ENCODE peak calls at places on chromosome 19, in four cellular contexts. B, A, L and C are unnamed samples.
A peak's percentile ranks its signal among the peaks of the same experiment; 100 is the strongest.

GRCh38 chr19:27870293-27870692 is 1342.7 kb downstream of the UQCRFS1 start:
- DNase-seq in B (no peak), A (no peak), L (no peak), C (no peak)

GRCh38 chr19:12255372-12255771 is 39.3 kb downstream of the ZNF44 start:
- DNase-seq in B (no peak), L (no peak), A (no peak), C (no peak)

GRCh38 chr19:51246153-51246552 is 4.7 kb upstream of the SIGLECL1 start:
- DNase-seq in B (no peak), A (no peak), L (peak; percentile 37), C (no peak)

GRCh38 chr19:19460761-19461265 is 54.5 kb downstream of the TSSK6 start:
- DNase-seq in L (peak; percentile 70), B (no peak), A (no peak), C (peak; percentile 48)

GRCh38 chr19:13429563-13429962 is 76.7 kb downstream of the CACNA1A start:
- DNase-seq in B (no peak), L (no peak), A (no peak), C (no peak)

GRCh38 chr19:4575267-4575793 is 15.8 kb upstream of the SEMA6B start:
- DNase-seq in L (no peak), A (peak; percentile 35), B (no peak), C (no peak)

GRCh38 chr19:45419396-45419795 is 4.3 kb downstream of the ERCC1 start:
- DNase-seq in B (peak; percentile 55), L (peak; percentile 39), A (no peak), C (no peak)

GRCh38 chr19:1874554-1875185 is 10.6 kb downstream of the ABHD17A start:
- DNase-seq in L (no peak), A (no peak), B (no peak), C (no peak)

GRCh38 chr19:5148794-5149190 is 179.9 kb downstream of the KDM4B start:
- DNase-seq in L (no peak), B (no peak), A (no peak), C (no peak)

GRCh38 chr19:39406656-39407393 is at the start of gene ZFP36:
- DNase-seq in B (peak; percentile 91), L (peak; percentile 91), A (peak; percentile 91), C (peak; percentile 95)

GRCh38 chr19:18768046-18768771 is 22.9 kb downstream of the COMP start:
- DNase-seq in A (no peak), B (no peak), L (no peak), C (no peak)

GRCh38 chr19:7788178-7788932 is 25.3 kb downstream of the CLEC4M start:
- DNase-seq in A (no peak), B (no peak), L (no peak), C (no peak)

GRCh38 chr19:36115453-36116343 is at the start of gene TBCB:
- DNase-seq in L (peak; percentile 90), A (no peak), B (no peak), C (peak; percentile 93)

GRCh38 chr19:29040291-29040690 is 172.7 kb downstream of the UQCRFS1 start:
- DNase-seq in A (no peak), L (no peak), B (no peak), C (no peak)

GRCh38 chr19:57276430-57276829 is 3.9 kb upstream of the ZNF460 start:
- DNase-seq in A (no peak), L (no peak), B (no peak), C (no peak)

GRCh38 chr19:4428326-4428975 is 26.0 kb downstream of the CHAF1A start:
- DNase-seq in B (no peak), L (no peak), A (no peak), C (no peak)

GRCh38 chr19:5285955-5286354 is 54.7 kb downstream of the PTPRS start:
- DNase-seq in B (no peak), A (no peak), L (no peak), C (no peak)

GRCh38 chr19:41427647-41428480 is 690 bp upstream of the B3GNT8 start:
- DNase-seq in B (no peak), A (peak; percentile 37), L (peak; percentile 64), C (peak; percentile 54)

GRCh38 chr19:46133777-46134231 is 9.3 kb upstream of the IGFL3 start:
- DNase-seq in B (no peak), A (no peak), L (no peak), C (no peak)

GRCh38 chr19:10780368-10780767 is 55.6 kb downstream of the TMED1 start:
- DNase-seq in L (no peak), A (no peak), B (no peak), C (no peak)

GRCh38 chr19:19738564-19738963 is 5.7 kb upstream of the ZNF14 start:
- DNase-seq in B (no peak), L (no peak), A (no peak), C (no peak)

GRCh38 chr19:16200038-16200775 is 2.5 kb downstream of the AP1M1 start:
- DNase-seq in B (no peak), A (no peak), L (peak; percentile 14), C (no peak)

GRCh38 chr19:2678043-2678671 is 24.3 kb downstream of the GNG7 start:
- DNase-seq in L (no peak), B (peak; percentile 63), A (no peak), C (no peak)

GRCh38 chr19:40221858-40222619 is 3.9 kb upstream of the TTC9B start:
- DNase-seq in A (peak; percentile 86), L (peak; percentile 76), B (peak; percentile 74), C (peak; percentile 78)

GRCh38 chr19:54137114-54137912 is at the start of gene CNOT3:
- DNase-seq in A (peak; percentile 99), B (peak; percentile 97), L (peak; percentile 99), C (peak; percentile 99)

GRCh38 chr19:34633806-34634205 is 43.2 kb downstream of the SCGB2B2 start:
- DNase-seq in L (no peak), B (no peak), A (no peak), C (no peak)

GRCh38 chr19:13031917-13032623 is 36.8 kb downstream of the NFIX start:
- DNase-seq in L (no peak), B (no peak), A (no peak), C (no peak)

GRCh38 chr19:41422955-41423354 is 4.2 kb downstream of the B3GNT8 start:
- DNase-seq in L (no peak), A (no peak), B (no peak), C (no peak)